ENCODE peak calls at places on chromosomes 16 and 17, in five cellular contexts. Z is GM12865, W is M059J, B is EL, O is AG09309. T is an unnamed sample.

GRCh38 chr16:64654137-64654652 is 467.7 kb downstream of the CDH11 start:
- DNase-seq in Z (no peak), W (peak; percentile 6), B (peak; percentile 42), O (no peak), T (no peak)

GRCh38 chr17:49388290-49388640 is 26.2 kb upstream of the ZNF652 start:
- DNase-seq in Z (peak; percentile 75), W (no peak), B (no peak), O (no peak), T (no peak)

GRCh38 chr16:87012954-87013938 is 303.9 kb downstream of the C16orf95 start:
- DNase-seq in Z (no peak), W (no peak), B (no peak), O (no peak), T (no peak)

GRCh38 chr16:56671706-56672105 is 2.1 kb downstream of the MT1H start:
- DNase-seq in Z (no peak), W (no peak), B (no peak), O (no peak), T (no peak)

GRCh38 chr17:76530489-76530814 is 7.1 kb downstream of the CYGB start:
- DNase-seq in Z (no peak), W (peak; percentile 67), B (peak; percentile 36), O (no peak), T (peak; percentile 23)

GRCh38 chr17:3965123-3965800 is 1.0 kb upstream of the ATP2A3 start:
- DNase-seq in Z (peak; percentile 87), W (peak; percentile 57), B (peak; percentile 61), O (no peak), T (peak; percentile 21)

GRCh38 chr16:30609002-30609927 is 924 bp downstream of the ZNF689 start:
- DNase-seq in Z (peak; percentile 56), W (peak; percentile 38), B (peak; percentile 38), O (no peak), T (no peak)

GRCh38 chr17:2582493-2582892 is 11.0 kb upstream of the PAFAH1B1 start:
- DNase-seq in Z (no peak), W (no peak), B (no peak), O (no peak), T (no peak)

GRCh38 chr17:50365649-50366393 is 7.2 kb downstream of the MRPL27 start:
- DNase-seq in Z (no peak), W (no peak), B (no peak), O (no peak), T (no peak)

GRCh38 chr17:82006468-82007227 is 16.0 kb downstream of the CENPX start:
- DNase-seq in Z (no peak), W (peak; percentile 83), B (peak; percentile 64), O (no peak), T (no peak)

GRCh38 chr17:81652901-81653771 is 3.2 kb downstream of the PDE6G start:
- DNase-seq in Z (peak; percentile 37), W (no peak), B (no peak), O (no peak), T (no peak)

GRCh38 chr17:16215002-16215272 is 397 bp downstream of the NCOR1 start:
- DNase-seq in Z (peak; percentile 64), W (peak; percentile 46), B (peak; percentile 53), O (no peak), T (no peak)

GRCh38 chr17:14922421-14922820 is 342.7 kb downstream of the PMP22 start:
- DNase-seq in Z (no peak), W (peak; percentile 26), B (peak; percentile 30), O (no peak), T (no peak)

GRCh38 chr17:2904135-2904534 is 107.9 kb downstream of the RAP1GAP2 start:
- DNase-seq in Z (no peak), W (peak; percentile 66), B (no peak), O (no peak), T (no peak)

GRCh38 chr17:42248351-42249179 is 27.6 kb downstream of the STAT5B start:
- DNase-seq in Z (peak; percentile 90), W (peak; percentile 59), B (peak; percentile 70), O (peak; percentile 67), T (no peak)

GRCh38 chr16:59385953-59386352 is 651.8 kb upstream of the GOT2 start:
- DNase-seq in Z (no peak), W (peak; percentile 95), B (peak; percentile 94), O (peak; percentile 3), T (peak; percentile 12)

GRCh38 chr17:44094701-44095387 is 24.3 kb downstream of the G6PC3 start:
- DNase-seq in Z (no peak), W (no peak), B (no peak), O (no peak), T (no peak)

GRCh38 chr17:45974916-45975630 is 24.0 kb upstream of the STH start:
- DNase-seq in Z (peak; percentile 14), W (no peak), B (no peak), O (no peak), T (no peak)

GRCh38 chr16:88784074-88784855 is 755 bp downstream of the PIEZO1 start:
- DNase-seq in Z (peak; percentile 56), W (peak; percentile 83), B (peak; percentile 78), O (no peak), T (peak; percentile 78)

GRCh38 chr16:81633147-81633619 is 145.9 kb upstream of the PLCG2 start:
- DNase-seq in Z (no peak), W (no peak), B (no peak), O (no peak), T (no peak)

GRCh38 chr16:81445143-81445922 is 725 bp downstream of the CMIP start:
- DNase-seq in Z (peak; percentile 57), W (peak; percentile 68), B (peak; percentile 44), O (no peak), T (peak; percentile 32)

GRCh38 chr17:7835818-7836595 is 2.0 kb downstream of the KDM6B start:
- DNase-seq in Z (no peak), W (peak; percentile 83), B (peak; percentile 76), O (no peak), T (peak; percentile 70)

GRCh38 chr17:29789186-29790170 is 140.6 kb downstream of the SSH2 start:
- DNase-seq in Z (no peak), W (no peak), B (no peak), O (no peak), T (peak; percentile 23)

GRCh38 chr17:19301274-19301946 is 61.1 kb downstream of the B9D1 start:
- DNase-seq in Z (no peak), W (no peak), B (no peak), O (no peak), T (no peak)

GRCh38 chr17:37774508-37774907 is 29.6 kb upstream of the HNF1B start:
- DNase-seq in Z (peak; percentile 86), W (no peak), B (no peak), O (no peak), T (no peak)

GRCh38 chr16:67165121-67166034 is 833 bp downstream of the HSF4 start:
- DNase-seq in Z (no peak), W (no peak), B (no peak), O (no peak), T (no peak)

GRCh38 chr16:2991566-2992261 is 11.5 kb upstream of the PKMYT1 start:
- DNase-seq in Z (no peak), W (no peak), B (no peak), O (no peak), T (no peak)

GRCh38 chr16:68287276-68288251 is 23.2 kb downstream of the SLC7A6OS start:
- DNase-seq in Z (no peak), W (peak; percentile 99), B (peak; percentile 95), O (peak; percentile 71), T (peak; percentile 80)

GRCh38 chr17:55157165-55157564 is 107.6 kb upstream of the HLF start:
- DNase-seq in Z (no peak), W (peak; percentile 86), B (peak; percentile 27), O (no peak), T (peak; percentile 6)

GRCh38 chr16:90046971-90047713 is 27.9 kb upstream of the DBNDD1 start:
- DNase-seq in Z (no peak), W (peak; percentile 73), B (peak; percentile 77), O (no peak), T (no peak)

GRCh38 chr16:69181-69580 is 3.2 kb downstream of the RHBDF1 start:
- DNase-seq in Z (no peak), W (no peak), B (no peak), O (no peak), T (no peak)

GRCh38 chr16:67481561-67482259 is 753 bp upstream of the ATP6V0D1 start:
- DNase-seq in Z (peak; percentile 70), W (peak; percentile 12), B (no peak), O (no peak), T (no peak)

GRCh38 chr16:50519001-50519400 is 29.2 kb upstream of the NKD1 start:
- DNase-seq in Z (no peak), W (no peak), B (no peak), O (no peak), T (no peak)

GRCh38 chr17:45841883-45842525 is 2.7 kb upstream of the SPPL2C start:
- DNase-seq in Z (no peak), W (peak; percentile 13), B (peak; percentile 12), O (no peak), T (peak; percentile 14)

GRCh38 chr16:81885976-81886586 is 107.0 kb downstream of the PLCG2 start:
- DNase-seq in Z (peak; percentile 57), W (peak; percentile 41), B (peak; percentile 39), O (no peak), T (no peak)

GRCh38 chr17:49501496-49501895 is 6.4 kb downstream of the NGFR start:
- DNase-seq in Z (no peak), W (no peak), B (no peak), O (no peak), T (peak; percentile 65)

GRCh38 chr16:78770353-78771091 is 671.1 kb downstream of the WWOX start:
- DNase-seq in Z (peak; percentile 64), W (peak; percentile 4), B (no peak), O (no peak), T (no peak)

GRCh38 chr16:13242201-13242600 is 340.8 kb downstream of the SHISA9 start:
- DNase-seq in Z (no peak), W (no peak), B (no peak), O (no peak), T (no peak)

GRCh38 chr16:4687946-4688673 is 5.3 kb upstream of the NUDT16L1 start:
- DNase-seq in Z (no peak), W (no peak), B (no peak), O (no peak), T (no peak)